ENCODE peak calls at places on chromosome 1, in six cellular contexts. X is CD8-positive, alpha-beta memory T cell; M is fibroblast of lung; Z is fibroblast of mammary gland; G is pancreas; R is heart right ventricle. V is an unnamed sample.

GRCh38 chr1:200184196-200184595 is 156.7 kb downstream of the NR5A2 start:
- DNase-seq in G (peak; percentile 77), Z (peak; percentile 73), R (peak; percentile 59), X (no peak), M (peak; percentile 64), V (peak; percentile 82)

GRCh38 chr1:91349524-91349923 is 55.1 kb downstream of the HFM1 start:
- DNase-seq in X (no peak), G (no peak), Z (peak; percentile 3), R (no peak), M (no peak), V (no peak)

GRCh38 chr1:150272379-150272840 is at the start of gene C1orf54:
- DNase-seq in G (no peak), X (no peak), Z (peak; percentile 65), R (peak; percentile 68), M (peak; percentile 64), V (peak; percentile 67)

GRCh38 chr1:20167126-20167525 is 18.8 kb upstream of the UBXN10 start:
- DNase-seq in G (no peak), X (no peak), M (no peak), R (no peak), Z (no peak), V (no peak)

GRCh38 chr1:236139495-236139894 is 2.8 kb upstream of the GPR137B start:
- DNase-seq in R (no peak), M (no peak), Z (no peak), G (no peak), X (no peak), V (no peak)

GRCh38 chr1:18336811-18337210 is 143.9 kb upstream of the KLHDC7A start:
- DNase-seq in M (no peak), X (no peak), R (no peak), Z (no peak), G (no peak), V (no peak)

GRCh38 chr1:15950302-15950701 is 25.6 kb downstream of the ZBTB17 start:
- DNase-seq in G (no peak), R (no peak), M (no peak), X (no peak), Z (no peak), V (no peak)

GRCh38 chr1:64199154-64199553 is 4.3 kb upstream of the UBE2U start:
- DNase-seq in G (no peak), M (no peak), Z (peak; percentile 43), X (no peak), R (no peak), V (peak; percentile 27)

GRCh38 chr1:88985033-88985432 is 7.4 kb downstream of the KYAT3 start:
- DNase-seq in M (peak; percentile 92), G (peak; percentile 56), X (no peak), R (no peak), Z (peak; percentile 88), V (peak; percentile 98)

GRCh38 chr1:61237659-61238370 is 155.5 kb downstream of the NFIA start:
- DNase-seq in R (no peak), X (no peak), Z (no peak), M (no peak), G (no peak), V (no peak)

GRCh38 chr1:8197493-8198282 is 120.2 kb upstream of the SLC45A1 start:
- DNase-seq in Z (peak; percentile 93), G (peak; percentile 30), X (no peak), M (peak; percentile 99), R (peak; percentile 54), V (peak; percentile 94)

GRCh38 chr1:183272390-183272801 is 86.3 kb downstream of the LAMC2 start:
- DNase-seq in Z (peak; percentile 91), G (no peak), R (no peak), X (no peak), M (peak; percentile 96), V (peak; percentile 59)

GRCh38 chr1:31372961-31373896 is at the start of gene FABP3:
- DNase-seq in R (peak; percentile 82), M (peak; percentile 59), X (peak; percentile 10), Z (peak; percentile 64), G (peak; percentile 66), V (peak; percentile 51)
- H3K4me3 ChIP-seq in R (peak within 1 kb of the TSS; percentile 61), M (peak within 1 kb of the TSS; percentile 64), X (peak within 1 kb of the TSS; percentile 65), Z (peak within 1 kb of the TSS; percentile 33), G (peak within 1 kb of the TSS; percentile 20), V (peak within 1 kb of the TSS; percentile 35)

DNA sequence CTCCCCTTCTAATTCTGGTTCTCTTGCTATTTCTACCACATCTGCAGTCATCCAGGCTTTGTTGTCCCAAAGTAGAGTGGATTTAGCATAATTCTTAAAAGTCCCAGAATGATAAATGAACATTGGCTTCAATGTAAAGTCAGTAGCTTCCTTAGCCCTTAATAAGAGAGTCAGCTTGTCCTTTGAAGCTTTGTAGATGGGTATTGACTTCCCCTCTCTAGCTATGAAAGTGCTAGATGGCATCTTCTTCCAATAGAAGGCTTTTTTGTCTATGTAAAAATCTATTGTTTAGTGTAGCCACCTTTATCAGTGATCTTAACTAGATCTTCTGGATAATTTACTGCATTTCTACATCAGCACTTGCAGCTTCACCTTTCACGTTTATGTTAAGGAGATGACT is 181.4 kb upstream of the B3GALT2 start:
- DNase-seq in Z (no peak), R (no peak), G (no peak), X (no peak), M (no peak), V (no peak)
- H3K4me3 ChIP-seq in Z (no peak overlapping the region), R (no peak overlapping the region), G (no peak overlapping the region), X (peak overlapping the region; percentile 49), M (no peak overlapping the region), V (no peak overlapping the region)

GRCh38 chr1:170671629-170671963 is 7.7 kb downstream of the PRRX1 start:
- DNase-seq in Z (no peak), X (no peak), M (no peak), G (no peak), R (no peak), V (no peak)

GRCh38 chr1:170670751-170671628 is 7.1 kb downstream of the PRRX1 start:
- DNase-seq in G (no peak), Z (peak; percentile 70), M (no peak), X (no peak), R (peak; percentile 74), V (no peak)

GRCh38 chr1:170668301-170668789 is 4.4 kb downstream of the PRRX1 start:
- DNase-seq in M (peak; percentile 39), X (no peak), Z (peak; percentile 83), R (no peak), G (no peak), V (no peak)

GRCh38 chr1:170669036-170669435 is 5.1 kb downstream of the PRRX1 start:
- DNase-seq in M (no peak), R (no peak), Z (no peak), X (no peak), G (no peak), V (no peak)

GRCh38 chr1:170669586-170670332 is 5.8 kb downstream of the PRRX1 start:
- DNase-seq in Z (no peak), X (no peak), M (no peak), R (no peak), G (no peak), V (no peak)
- H3K4me3 ChIP-seq in Z (peak overlapping the region; percentile 42), X (no peak overlapping the region), M (peak overlapping the region; percentile 43), R (no peak overlapping the region), G (no peak overlapping the region), V (peak overlapping the region; percentile 1)

GRCh38 chr1:117656202-117656641 is 50.4 kb downstream of the TENT5C start:
- DNase-seq in G (no peak), M (no peak), R (no peak), X (peak; percentile 89), Z (no peak), V (no peak)
- H3K4me3 ChIP-seq in G (no peak overlapping the region), M (no peak overlapping the region), R (no peak overlapping the region), X (peak overlapping the region; percentile 52), Z (no peak overlapping the region), V (no peak overlapping the region)

V was measured in fibroblast of pulmonary artery.